ENCODE peak calls at places on chromosomes 4 and X, in four cellular contexts. S, H, Z and Y are unnamed samples.

GRCh38 chr4:145107126-145107525 is 9.0 kb downstream of the ABCE1 start:
- DNase-seq in S (no peak), H (no peak), Z (no peak), Y (no peak)

GRCh38 chrX:46704767-46705386 is 54.0 kb downstream of the SLC9A7 start:
- DNase-seq in S (peak), H (no peak), Z (no peak), Y (no peak)

GRCh38 chr4:184262901-184263300 is 45.2 kb upstream of the ENPP6 start:
- DNase-seq in S (no peak), H (no peak), Z (no peak), Y (no peak)

GRCh38 chr4:111016416-111016815 is 393.5 kb upstream of the PITX2 start:
- DNase-seq in S (no peak), H (no peak), Z (no peak), Y (no peak)

GRCh38 chrX:150846130-150846529 is 52.3 kb downstream of the CD99L2 start:
- DNase-seq in S (no peak), H (no peak), Z (no peak), Y (no peak)

GRCh38 chrX:107712231-107713204 is 63.1 kb downstream of the TSC22D3 start:
- DNase-seq in S (peak), H (no peak), Z (no peak), Y (no peak)

GRCh38 chr4:85028910-85029309 is 62.4 kb upstream of the WDFY3 start:
- DNase-seq in S (peak), H (no peak), Z (no peak), Y (no peak)

GRCh38 chr4:7904942-7905341 is 34.7 kb downstream of the AFAP1 start:
- DNase-seq in S (peak), H (no peak), Z (no peak), Y (no peak)

GRCh38 chr4:80812145-80812544 is 218.4 kb upstream of the BMP3 start:
- DNase-seq in S (no peak), H (no peak), Z (no peak), Y (no peak)

GRCh38 chr4:20618010-20618409 is 82.2 kb upstream of the PACRGL start:
- DNase-seq in S (no peak), H (no peak), Z (peak), Y (peak)

GRCh38 chr4:171519457-171519856 is 293.7 kb upstream of the GALNTL6 start:
- DNase-seq in S (no peak), H (no peak), Z (no peak), Y (no peak)

GRCh38 chr4:82753725-82754410 is 44.7 kb downstream of the SCD5 start:
- DNase-seq in S (no peak), H (no peak), Z (peak), Y (no peak)

GRCh38 chr4:185920691-185921260 is 108.8 kb upstream of the SORBS2 start:
- DNase-seq in S (no peak), H (no peak), Z (no peak), Y (no peak)

GRCh38 chr4:112951362-112951962 is 98.0 kb upstream of the ANK2 start:
- DNase-seq in S (peak), H (peak), Z (no peak), Y (no peak)

GRCh38 chr4:37243722-37244582 is 591 bp upstream of the NWD2 start:
- DNase-seq in S (peak), H (peak), Z (no peak), Y (no peak)

GRCh38 chrX:153526040-153526439 is 8.6 kb downstream of the ATP2B3 start:
- DNase-seq in S (no peak), H (no peak), Z (no peak), Y (no peak)

GRCh38 chr4:186881521-186882220 is 158.0 kb upstream of the FAT1 start:
- DNase-seq in S (peak), H (no peak), Z (no peak), Y (no peak)

GRCh38 chr4:143348233-143349077 is 11.8 kb downstream of the GAB1 start:
- DNase-seq in S (no peak), H (no peak), Z (no peak), Y (no peak)

GRCh38 chr4:71026086-71026485 is 32.6 kb downstream of the DCK start:
- DNase-seq in S (peak), H (peak), Z (peak), Y (no peak)

GRCh38 chrX:118231464-118231863 is 114.4 kb upstream of the WDR44 start:
- DNase-seq in S (peak), H (no peak), Z (no peak), Y (no peak)

GRCh38 chr4:136818811-136819210 is 713.5 kb downstream of the PCDH18 start:
- DNase-seq in S (peak), H (no peak), Z (no peak), Y (no peak)

GRCh38 chr4:25861951-25862410 is 807 bp downstream of the SEL1L3 start:
- DNase-seq in S (peak), H (no peak), Z (no peak), Y (peak)

GRCh38 chrX:21678059-21678458 is 19.9 kb upstream of the KLHL34 start:
- DNase-seq in S (no peak), H (no peak), Z (no peak), Y (no peak)

GRCh38 chrX:145532176-145532780 is 285.0 kb downstream of the SPANXN1 start:
- DNase-seq in S (no peak), H (no peak), Z (no peak), Y (no peak)

GRCh38 chr4:32985256-32985655 is 2265.1 kb downstream of the PCDH7 start:
- DNase-seq in S (peak), H (no peak), Z (no peak), Y (no peak)

GRCh38 chr4:173252024-173252935 is 81.9 kb downstream of the HMGB2 start:
- DNase-seq in S (peak), H (peak), Z (peak), Y (peak)

GRCh38 chrX:120560405-120560841 is 339 bp downstream of the CUL4B start:
- DNase-seq in S (no peak), H (peak), Z (peak), Y (peak)

GRCh38 chr4:101037249-101037648 is 310.1 kb downstream of the PPP3CA start:
- DNase-seq in S (no peak), H (peak), Z (no peak), Y (no peak)

GRCh38 chr4:74217365-74217764 is 59.4 kb downstream of the MTHFD2L start:
- DNase-seq in S (peak), H (no peak), Z (no peak), Y (no peak)

GRCh38 chrX:100363926-100364325 is 46.1 kb downstream of the PCDH19 start:
- DNase-seq in S (no peak), H (no peak), Z (no peak), Y (no peak)

GRCh38 chr4:40190465-40190864 is 6.4 kb upstream of the RHOH start:
- DNase-seq in S (no peak), H (no peak), Z (no peak), Y (no peak)
- H3K4me3 ChIP-seq in S (no peak), H (peak), Z (no peak), Y (no peak)

DNA sequence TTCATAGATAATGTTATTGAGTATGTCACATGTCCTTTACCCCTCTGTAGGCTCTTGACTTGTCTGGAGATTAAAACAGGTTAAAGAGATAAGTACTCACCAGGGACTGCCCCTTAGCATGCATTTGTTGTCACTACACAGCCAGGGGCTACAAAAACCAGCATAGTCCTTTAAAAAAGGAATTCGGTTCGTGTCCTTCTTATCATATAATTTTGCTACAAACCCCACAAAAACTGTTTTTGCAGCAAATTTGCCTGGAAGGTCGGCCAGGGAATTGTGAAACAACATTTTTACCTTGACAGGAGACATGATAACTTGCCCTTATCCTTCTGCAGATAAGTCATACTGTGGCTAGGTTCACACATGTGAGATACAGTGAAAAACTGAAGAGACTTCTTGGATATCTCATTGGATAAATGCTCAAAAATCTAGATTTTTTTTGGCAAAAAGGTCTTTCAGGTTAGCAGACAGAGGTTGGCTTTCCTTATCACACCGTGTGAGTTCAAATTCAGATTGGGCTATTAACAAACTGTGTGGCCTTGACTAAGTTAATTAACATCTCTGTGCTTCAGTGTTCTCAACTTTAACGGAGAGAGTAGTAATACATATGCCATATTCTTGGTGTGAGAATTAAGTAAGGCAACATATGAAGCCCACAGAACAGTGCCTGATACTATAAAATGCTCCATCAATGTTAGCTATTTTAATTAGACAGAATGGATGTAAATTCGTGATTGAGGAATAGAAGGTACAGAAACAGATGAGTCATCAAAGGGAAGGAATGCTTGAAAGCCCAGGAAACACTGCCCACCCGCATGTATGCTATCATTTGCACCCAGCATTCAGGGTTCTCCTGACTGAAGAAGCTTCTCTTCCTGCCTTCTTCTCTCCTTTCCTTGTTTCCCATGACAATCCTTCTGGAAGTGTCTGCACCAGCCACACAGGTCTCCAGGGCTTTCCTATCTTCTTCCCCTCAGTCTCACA is 30.0 kb downstream of the FAM9C start:
- DNase-seq in S (no peak), H (no peak), Z (no peak), Y (no peak)
- TF ChIP-seq CTCF in S (no peak), H (no peak), Z (no peak), Y (no peak)

DNA sequence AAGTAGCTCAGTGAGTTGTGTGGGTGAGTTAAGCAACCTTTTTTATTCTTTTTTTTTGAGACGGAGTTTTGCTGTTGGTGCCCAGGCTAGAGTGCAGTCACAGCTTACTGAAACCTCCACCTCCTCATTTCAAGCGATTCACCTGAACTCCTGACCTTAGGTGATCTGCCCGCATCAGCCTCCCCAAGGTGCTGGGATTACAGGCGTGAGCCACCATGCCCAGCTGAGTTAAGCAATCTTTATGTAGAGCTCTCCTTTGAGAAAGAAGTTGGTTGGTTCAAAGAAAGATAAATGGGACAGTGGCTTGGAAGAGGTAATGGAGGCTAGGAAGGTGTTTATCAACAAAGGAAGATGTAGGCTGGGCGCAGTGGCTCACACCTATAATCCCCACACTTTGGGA is 3.2 kb downstream of the MSMO1 start:
- DNase-seq in S (no peak), H (no peak), Z (no peak), Y (no peak)
- H3K4me3 ChIP-seq in S (peak), H (peak), Z (no peak), Y (peak)

DNA sequence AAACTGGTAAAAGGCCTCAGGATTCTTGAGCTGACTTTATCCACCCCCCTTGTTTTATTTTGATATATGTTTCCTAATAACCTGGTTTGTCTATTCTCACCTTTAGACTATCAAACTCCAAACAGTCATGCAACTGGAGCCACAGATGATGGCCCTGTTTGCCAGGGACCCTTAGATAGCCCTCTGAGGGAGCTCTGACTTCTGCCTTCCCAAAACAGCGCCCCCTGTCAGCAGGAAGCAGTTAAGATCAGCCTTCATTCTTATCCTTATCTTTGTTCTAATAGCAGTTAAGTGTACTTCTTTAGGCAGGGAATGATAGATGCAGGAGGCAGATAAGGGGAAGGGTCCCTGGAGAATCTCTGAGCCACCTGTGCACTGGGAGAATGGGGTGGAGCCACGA is 27.5 kb upstream of the CXCL13 start:
- DNase-seq in S (no peak), H (no peak), Z (no peak), Y (no peak)
- TF ChIP-seq CTCF in S (no peak), H (no peak), Z (no peak), Y (no peak)